ENCODE peak calls at places on chromosomes 16 and 17, in nine cellular contexts. G is hepatocyte; C is activated CD4-positive, alpha-beta T cell treated with anti-CD3 and anti-CD28 coated beads, Interleukin-2, amount 50 U/mL, for 4 hours; W is colonic mucosa; E is Caki2; K is astrocyte of the cerebellum; F is M059J; H is head of caudate nucleus; A is choroid plexus epithelial cell. Y is an unnamed sample.

GRCh38 chr17:65346166-65346565 is 209.0 kb downstream of the RGS9 start:
- DNase-seq in G (no peak), C (no peak), W (no peak), E (no peak), K (no peak), F (peak; percentile 73), H (no peak), A (no peak), Y (no peak)

GRCh38 chr17:2982854-2983636 is 80.4 kb downstream of the OR1D5 start:
- DNase-seq in G (peak; percentile 73), C (no peak), W (peak; percentile 49), E (peak; percentile 61), K (peak; percentile 13), F (peak; percentile 83), H (peak; percentile 82), A (no peak), Y (no peak)

GRCh38 chr17:29977836-29978235 is 36.4 kb downstream of the EFCAB5 start:
- DNase-seq in G (no peak), C (no peak), W (no peak), E (no peak), K (no peak), F (peak; percentile 48), H (no peak), A (peak; percentile 63), Y (no peak)

GRCh38 chr17:27654654-27655524 is 23.9 kb downstream of the LGALS9 start:
- DNase-seq in G (peak; percentile 82), C (peak; percentile 61), W (peak; percentile 77), E (peak; percentile 56), K (peak; percentile 27), F (peak; percentile 56), H (peak; percentile 71), A (peak; percentile 69), Y (peak; percentile 65)

GRCh38 chr17:1882836-1883235 is 53.0 kb downstream of the RPA1 start:
- DNase-seq in G (peak; percentile 32), C (no peak), W (peak; percentile 32), E (peak; percentile 10), K (no peak), F (peak; percentile 28), H (no peak), A (peak; percentile 64), Y (no peak)

GRCh38 chr17:28008526-28008925 is 34.0 kb upstream of the NLK start:
- DNase-seq in G (peak; percentile 77), C (no peak), W (peak; percentile 41), E (peak; percentile 59), K (peak; percentile 55), F (peak; percentile 65), H (no peak), A (peak; percentile 78), Y (no peak)

GRCh38 chr16:7650446-7650845 is 317.8 kb downstream of the RBFOX1 start:
- DNase-seq in G (peak; percentile 12), C (no peak), W (no peak), E (no peak), K (no peak), F (no peak), H (no peak), A (no peak), Y (no peak)

GRCh38 chr16:57023541-57024249 is 34.3 kb downstream of the NLRC5 start:
- DNase-seq in G (no peak), C (peak; percentile 74), W (no peak), E (no peak), K (no peak), F (no peak), H (no peak), A (no peak), Y (no peak)

GRCh38 chr17:79280822-79281572 is 206.4 kb downstream of the ENGASE start:
- DNase-seq in G (no peak), C (no peak), W (no peak), E (no peak), K (no peak), F (peak; percentile 16), H (no peak), A (no peak), Y (no peak)

GRCh38 chr17:11278186-11278983 is 37.4 kb downstream of the SHISA6 start:
- DNase-seq in G (peak; percentile 30), C (no peak), W (no peak), E (no peak), K (no peak), F (no peak), H (no peak), A (no peak), Y (no peak)

GRCh38 chr16:62135903-62136302 is 99.7 kb upstream of the CDH8 start:
- DNase-seq in G (no peak), C (no peak), W (no peak), E (peak; percentile 90), K (peak; percentile 86), F (peak; percentile 78), H (no peak), A (no peak), Y (no peak)

GRCh38 chr17:60006160-60006559 is 41.6 kb upstream of the RNFT1 start:
- DNase-seq in G (no peak), C (no peak), W (no peak), E (no peak), K (no peak), F (no peak), H (no peak), A (no peak), Y (no peak)

GRCh38 chr16:52592216-52592592 is 45.3 kb upstream of the TOX3 start:
- DNase-seq in G (no peak), C (no peak), W (no peak), E (no peak), K (no peak), F (no peak), H (no peak), A (no peak), Y (no peak)

GRCh38 chr17:17232303-17232621 is 4.7 kb downstream of the FLCN start:
- DNase-seq in G (no peak), C (no peak), W (no peak), E (no peak), K (no peak), F (no peak), H (no peak), A (no peak), Y (no peak)

GRCh38 chr17:62882284-62882683 is 74.2 kb upstream of the MARCHF10 start:
- DNase-seq in G (no peak), C (no peak), W (no peak), E (no peak), K (no peak), F (no peak), H (no peak), A (no peak), Y (no peak)

GRCh38 chr17:46120078-46120477 is 73.2 kb downstream of the KANSL1 start:
- DNase-seq in G (no peak), C (no peak), W (no peak), E (no peak), K (no peak), F (no peak), H (no peak), A (no peak), Y (no peak)

GRCh38 chr16:83862661-83863060 is 36.3 kb upstream of the MLYCD start:
- DNase-seq in G (no peak), C (no peak), W (no peak), E (no peak), K (no peak), F (no peak), H (no peak), A (no peak), Y (no peak)

GRCh38 chr17:8724451-8724850 is 20.2 kb downstream of the CCDC42 start:
- DNase-seq in G (peak; percentile 78), C (no peak), W (no peak), E (no peak), K (no peak), F (no peak), H (no peak), A (no peak), Y (no peak)

Y was measured in GM18507.